ENCODE peak calls at places on chromosome 17, in seven cellular contexts. N is aorta; R is esophagus muscularis mucosa; V is neural crest cell; G is prostate gland; X is stimulated activated CD8-positive, alpha-beta memory T cell treated with anti-CD3 and anti-CD28 coated beads, Interleukin-12 subunit alpha, Interleukin-12 subunit beta, amount 100 ng/mL, for 4 hours; C is NCI-H2081 treated with DMSO at 0.1 percent for 48 hours. T is an unnamed sample.

GRCh38 chr17:58960068-58960467 is 146.6 kb downstream of the TRIM37 start:
- DNase-seq in N (no peak), R (no peak), V (no peak), G (peak), X (no peak), C (no peak), T (no peak)

GRCh38 chr17:81553616-81554181 is 1.5 kb upstream of the FAAP100 start:
- DNase-seq in N (no peak), R (no peak), V (no peak), G (no peak), X (peak), C (no peak), T (no peak)

GRCh38 chr17:28405632-28406477 is at the start of gene SLC46A1:
- DNase-seq in N (peak), R (no peak), V (peak), G (peak), X (peak), C (no peak), T (peak)

GRCh38 chr17:54493691-54494090 is 407.0 kb upstream of the TOM1L1 start:
- DNase-seq in N (no peak), R (no peak), V (no peak), G (no peak), X (no peak), C (no peak), T (no peak)

GRCh38 chr17:76241205-76241539 is 879 bp upstream of the RNF157 start:
- DNase-seq in N (no peak), R (no peak), V (no peak), G (no peak), X (no peak), C (no peak), T (no peak)

GRCh38 chr17:48487221-48487620 is 43.6 kb downstream of the HOXB1 start:
- DNase-seq in N (no peak), R (no peak), V (no peak), G (no peak), X (no peak), C (no peak), T (no peak)

GRCh38 chr17:31495049-31495885 is 103.8 kb downstream of the RAB11FIP4 start:
- DNase-seq in N (no peak), R (no peak), V (no peak), G (no peak), X (no peak), C (peak), T (no peak)

GRCh38 chr17:69605571-69605970 is 191.1 kb downstream of the MAP2K6 start:
- DNase-seq in N (no peak), R (no peak), V (no peak), G (no peak), X (no peak), C (no peak), T (no peak)

GRCh38 chr17:77837917-77838316 is 120.6 kb upstream of the TNRC6C start:
- DNase-seq in N (peak), R (no peak), V (no peak), G (no peak), X (no peak), C (no peak), T (no peak)

T was measured in activated gamma-delta T cell treated with anti-CD3 and anti-CD28 coated beads, Interleukin-2, amount 50 U/mL, for 16 hours.